ENCODE peak calls at places on chromosomes 16 and 17, in five cellular contexts. L, N, J, A and U are unnamed samples.

GRCh38 chr17:38415250-38416194 is 12.7 kb upstream of the ARHGAP23 start:
- DNase-seq in A (peak; percentile 11), N (peak; percentile 69), J (peak; percentile 23), L (peak; percentile 37), U (peak; percentile 32)

GRCh38 chr16:55567382-55567781 is 898 bp downstream of the CAPNS2 start:
- DNase-seq in A (no peak), L (no peak), N (no peak), J (no peak), U (no peak)

GRCh38 chr16:89283449-89283848 is 65.9 kb downstream of the ZNF778 start:
- DNase-seq in J (no peak), N (no peak), A (no peak), L (no peak), U (no peak)

GRCh38 chr17:17781591-17782424 is 55.0 kb downstream of the SREBF1 start:
- DNase-seq in L (no peak), A (no peak), N (peak; percentile 64), J (no peak), U (peak; percentile 48)

GRCh38 chr17:64969046-64969501 is 49.8 kb upstream of the LRRC37A3 start:
- DNase-seq in L (no peak), J (no peak), A (no peak), N (no peak), U (no peak)

GRCh38 chr16:1839554-1839953 is 12.5 kb downstream of the FAHD1 start:
- DNase-seq in L (no peak), N (no peak), A (no peak), J (no peak), U (peak; percentile 49)

GRCh38 chr17:4672055-4672630 is 30.7 kb upstream of the ALOX15 start:
- DNase-seq in A (no peak), J (no peak), L (no peak), N (no peak), U (no peak)

GRCh38 chr17:58109197-58109596 is 26.0 kb downstream of the DYNLL2 start:
- DNase-seq in A (no peak), L (no peak), J (no peak), N (no peak), U (no peak)

GRCh38 chr17:4897198-4897657 is 2.1 kb upstream of the C17orf107 start:
- DNase-seq in L (no peak), J (no peak), A (no peak), N (no peak), U (no peak)

GRCh38 chr16:66344533-66345145 is 21.9 kb upstream of the CDH5 start:
- DNase-seq in L (peak; percentile 54), N (no peak), A (no peak), J (no peak), U (no peak)

GRCh38 chr17:30824002-30824355 is 513 bp downstream of the CRLF3 start:
- DNase-seq in N (peak; percentile 38), J (no peak), L (peak; percentile 51), A (no peak), U (peak; percentile 12)

GRCh38 chr17:49170216-49170615 is 37.6 kb downstream of the B4GALNT2 start:
- DNase-seq in J (no peak), N (no peak), L (no peak), A (no peak), U (no peak)

GRCh38 chr17:4573682-4574081 is 10.6 kb upstream of the SMTNL2 start:
- DNase-seq in N (no peak), L (no peak), J (no peak), A (no peak), U (no peak)

GRCh38 chr16:86531193-86531550 is 20.8 kb downstream of the FOXF1 start:
- DNase-seq in N (no peak), A (no peak), L (no peak), J (no peak), U (no peak)

GRCh38 chr16:86528061-86528929 is 18.0 kb downstream of the FOXF1 start:
- DNase-seq in J (no peak), N (no peak), A (no peak), L (no peak), U (no peak)

GRCh38 chr16:86530251-86531192 is 20.2 kb downstream of the FOXF1 start:
- DNase-seq in A (no peak), L (no peak), J (no peak), N (no peak), U (no peak)

GRCh38 chr16:86527366-86527765 is 17.0 kb downstream of the FOXF1 start:
- DNase-seq in L (no peak), A (no peak), N (no peak), J (no peak), U (no peak)

GRCh38 chr16:86529160-86529559 is 18.8 kb downstream of the FOXF1 start:
- DNase-seq in N (no peak), J (no peak), A (no peak), L (no peak), U (no peak)
- TF ChIP-seq SP1 in N (no peak), J (no peak), A (no peak), L (no peak), U (no peak)

GRCh38 chr17:1442187-1442586 is 13.8 kb downstream of the CRK start:
- DNase-seq in L (no peak), N (no peak), J (no peak), A (no peak), U (no peak)

GRCh38 chr17:1434150-1434549 is 21.9 kb downstream of the CRK start:
- DNase-seq in J (no peak), A (no peak), N (no peak), L (no peak), U (no peak)

GRCh38 chr17:1435326-1435725 is 20.7 kb downstream of the CRK start:
- DNase-seq in L (no peak), J (no peak), A (no peak), N (no peak), U (no peak)

GRCh38 chr17:1440921-1441320 is 15.1 kb downstream of the CRK start:
- DNase-seq in L (no peak), A (no peak), J (no peak), N (no peak), U (no peak)

GRCh38 chr17:1438593-1439083 is 17.4 kb downstream of the CRK start:
- DNase-seq in A (no peak), J (no peak), L (peak; percentile 56), N (no peak), U (no peak)
- TF ChIP-seq SP1 in A (no peak), J (no peak), L (no peak), N (no peak), U (no peak)

DNA sequence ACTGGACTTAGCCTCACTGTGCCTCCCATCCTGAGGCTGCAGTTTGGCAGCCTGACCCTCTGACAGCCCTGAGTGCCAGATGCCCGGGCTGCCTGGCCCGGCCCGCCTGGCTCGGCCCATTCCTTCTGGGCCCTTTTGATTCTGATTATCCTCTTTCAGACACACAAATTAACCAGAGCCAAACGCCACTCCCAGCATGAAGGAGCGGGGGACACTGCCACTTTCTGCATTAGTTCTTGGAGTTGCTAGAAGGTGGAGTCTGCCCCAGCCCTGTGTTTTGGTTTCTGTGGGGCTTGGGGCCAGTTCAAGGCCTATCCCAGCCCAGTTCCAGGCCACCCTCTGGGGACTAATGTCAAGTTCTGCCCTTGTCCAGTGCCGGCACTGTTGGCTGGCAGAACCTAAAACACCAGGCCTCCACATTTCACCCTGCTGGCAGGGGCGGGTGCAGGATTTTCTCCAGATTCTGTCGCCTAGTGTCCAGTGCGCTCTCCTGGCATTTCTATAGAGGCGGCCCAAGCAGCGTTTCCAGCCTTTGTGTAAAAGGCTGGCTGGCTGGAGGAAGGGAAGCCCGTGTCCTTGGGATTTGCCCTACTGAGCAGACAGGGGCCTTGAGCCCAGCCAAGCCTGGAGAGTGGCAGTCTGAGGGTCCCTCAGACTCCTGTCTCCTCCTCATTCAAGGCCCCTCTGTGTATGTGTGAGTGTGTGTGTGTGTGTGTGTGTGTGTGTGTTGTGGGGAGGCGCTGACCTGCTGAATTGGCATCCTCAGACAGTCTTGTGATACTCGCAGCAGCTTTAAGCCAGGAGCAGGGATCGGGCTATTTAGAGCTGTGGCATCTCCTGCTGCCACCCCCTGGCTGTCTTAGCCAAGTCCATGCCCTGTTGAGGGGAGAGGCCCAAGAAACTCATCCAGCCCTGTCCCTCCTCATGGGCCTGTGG is 21.4 kb downstream of the PLCD3 start:
- DNase-seq in A (no peak), J (no peak), L (no peak), N (no peak), U (no peak)
- TF ChIP-seq SP1 in A (no peak), J (no peak), L (no peak), N (no peak), U (no peak)

GRCh38 chr17:79338142-79338541 is 263.5 kb downstream of the ENGASE start:
- DNase-seq in L (no peak), N (peak; percentile 38), J (no peak), A (no peak), U (no peak)
- TF ChIP-seq SP1 in L (no peak), N (no peak), J (no peak), A (no peak), U (no peak)

DNA sequence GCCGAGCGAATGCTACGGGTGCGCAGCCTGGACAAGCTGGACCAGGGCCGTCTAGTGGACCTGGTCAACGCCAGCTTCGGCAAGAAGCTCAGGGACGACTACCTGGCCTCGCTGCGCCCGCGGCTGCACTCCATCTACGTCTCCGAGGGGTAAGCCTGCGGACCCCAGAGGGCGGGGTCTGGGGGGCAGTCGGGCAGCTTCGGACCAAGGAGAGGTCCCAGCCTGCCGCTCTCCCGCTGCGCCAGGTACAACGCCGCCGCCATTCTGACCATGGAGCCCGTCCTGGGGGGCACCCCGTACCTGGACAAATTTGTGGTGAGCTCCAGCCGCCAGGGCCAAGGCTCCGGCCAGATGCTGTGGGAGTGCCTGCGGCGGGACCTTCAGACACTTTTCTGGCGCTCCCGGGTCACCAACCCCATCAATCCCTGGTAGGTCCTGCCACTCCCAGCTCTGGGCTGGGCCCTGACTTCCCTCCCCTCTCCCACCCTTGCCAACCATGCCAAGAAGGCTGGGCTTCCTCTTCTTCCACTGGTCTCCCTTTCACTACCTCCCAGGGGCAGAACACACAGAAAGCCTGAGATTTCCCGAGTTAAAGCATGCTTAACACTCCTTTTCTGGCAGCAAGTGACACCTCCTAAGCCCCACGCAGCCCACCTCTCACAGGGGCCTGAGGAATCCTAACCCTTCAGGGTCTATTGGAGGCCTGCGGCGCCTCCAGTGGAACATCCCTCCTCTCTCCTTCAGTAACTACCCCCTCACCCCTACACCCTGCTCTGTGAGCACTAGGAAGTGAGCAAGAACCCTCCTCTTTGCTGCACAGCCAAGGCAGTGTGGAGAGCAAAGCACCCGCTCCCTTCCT is 3.2 kb downstream of the NAGS start:
- DNase-seq in L (no peak), N (no peak), J (no peak), A (no peak), U (no peak)
- TF ChIP-seq SP1 in L (no peak), N (no peak), J (no peak), A (no peak), U (no peak)

GRCh38 chr17:35183332-35183731 is 10.9 kb downstream of the SLC35G3 start:
- DNase-seq in J (no peak), L (no peak), A (no peak), N (no peak), U (no peak)

GRCh38 chr17:35188111-35188510 is 6.1 kb downstream of the SLC35G3 start:
- DNase-seq in L (no peak), J (no peak), N (no peak), A (no peak), U (no peak)

GRCh38 chr17:35185849-35186248 is 8.3 kb downstream of the SLC35G3 start:
- DNase-seq in L (no peak), N (no peak), J (no peak), A (peak; percentile 25), U (no peak)

GRCh38 chr17:35187481-35187880 is 6.7 kb downstream of the SLC35G3 start:
- DNase-seq in J (no peak), L (no peak), A (no peak), N (no peak), U (no peak)

DNA sequence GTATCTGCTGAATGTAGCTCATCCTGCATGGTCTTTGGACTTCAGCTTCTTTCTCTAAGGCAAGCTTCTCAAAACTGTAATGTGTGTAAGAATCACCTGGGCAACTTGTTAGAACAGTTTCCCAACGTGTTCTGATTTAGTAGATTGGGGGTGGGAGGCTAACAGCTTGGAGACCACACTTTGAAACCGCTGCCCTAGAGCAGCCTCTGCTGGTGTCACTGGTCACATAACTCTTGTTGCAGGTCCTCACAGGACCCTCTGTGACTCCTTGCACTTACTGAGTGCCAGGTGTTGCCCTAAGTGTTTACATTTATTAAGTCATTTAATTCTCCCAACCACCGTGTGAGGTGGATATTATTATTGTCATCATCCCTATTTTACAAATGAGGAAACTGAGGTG is 9.9 kb downstream of the SLC35G3 start:
- DNase-seq in A (no peak), J (no peak), N (no peak), L (no peak), U (no peak)
- TF ChIP-seq SP1 in A (no peak), J (no peak), N (no peak), L (no peak), U (no peak)